ENCODE peak calls at places on chromosomes 3 and 15, in four cellular contexts. U, L, G and X are unnamed samples.

GRCh38 chr3:45546636-45547201 is 47.8 kb upstream of the LIMD1 start:
- DNase-seq in U (peak), L (no peak), G (peak), X (no peak)

GRCh38 chr3:18499256-18499655 is 74.1 kb upstream of the SATB1 start:
- DNase-seq in U (no peak), L (no peak), G (no peak), X (no peak)

GRCh38 chr15:69828181-69828828 is 269.4 kb downstream of the TLE3 start:
- DNase-seq in U (no peak), L (no peak), G (no peak), X (no peak)

GRCh38 chr3:172367205-172368105 is 80.8 kb downstream of the GHSR start:
- DNase-seq in U (peak), L (peak), G (no peak), X (no peak)

GRCh38 chr3:160454995-160455394 is 5.4 kb upstream of the TRIM59 start:
- DNase-seq in U (no peak), L (peak), G (no peak), X (peak)

GRCh38 chr3:81554348-81554747 is 207.1 kb downstream of the GBE1 start:
- DNase-seq in U (no peak), L (no peak), G (no peak), X (no peak)

GRCh38 chr3:6448011-6448410 is 412.9 kb upstream of the GRM7 start:
- DNase-seq in U (no peak), L (no peak), G (no peak), X (no peak)

GRCh38 chr3:13018561-13019242 is 54.5 kb downstream of the IQSEC1 start:
- DNase-seq in U (no peak), L (no peak), G (no peak), X (peak)

GRCh38 chr3:141865101-141865500 is 11.3 kb upstream of the ATP1B3 start:
- DNase-seq in U (no peak), L (no peak), G (no peak), X (no peak)

GRCh38 chr3:113496924-113497323 is 18.0 kb downstream of the SPICE1 start:
- DNase-seq in U (no peak), L (no peak), G (no peak), X (no peak)

GRCh38 chr3:127803619-127804018 is 18.7 kb downstream of the MGLL start:
- DNase-seq in U (no peak), L (no peak), G (peak), X (no peak)

GRCh38 chr3:42300013-42300412 is 34.0 kb upstream of the CCK start:
- DNase-seq in U (peak), L (no peak), G (peak), X (peak)